ENCODE peak calls at places on chromosomes 5 and 9, in six cellular contexts. W is brain microvascular endothelial cell; S is CD8-positive, alpha-beta memory T cell; Y is tibial nerve; O is right cardiac atrium; Z is HL-60. T is an unnamed sample.

GRCh38 chr9:35333551-35333950 is 156.4 kb upstream of the RUSC2 start:
- DNase-seq in W (peak), S (no peak), Y (no peak), O (no peak), Z (no peak), T (no peak)

GRCh38 chr5:173547579-173547978 is 68.9 kb downstream of the BOD1 start:
- DNase-seq in W (peak), S (no peak), Y (no peak), O (no peak), Z (no peak), T (no peak)

GRCh38 chr5:56272765-56273164 is 39.6 kb upstream of the ANKRD55 start:
- DNase-seq in W (no peak), S (no peak), Y (no peak), O (no peak), Z (no peak), T (no peak)

GRCh38 chr5:173201636-173202265 is 33.3 kb downstream of the NKX2-5 start:
- DNase-seq in W (peak), S (no peak), Y (no peak), O (no peak), Z (no peak), T (no peak)

GRCh38 chr9:122355336-122355875 is 15.4 kb upstream of the PTGS1 start:
- DNase-seq in W (no peak), S (no peak), Y (no peak), O (no peak), Z (no peak), T (no peak)

GRCh38 chr5:56858777-56859442 is 43.6 kb downstream of the MAP3K1 start:
- DNase-seq in W (no peak), S (no peak), Y (no peak), O (no peak), Z (no peak), T (no peak)

GRCh38 chr9:94084314-94084713 is at the start of gene PTPDC1:
- DNase-seq in W (peak), S (no peak), Y (peak), O (no peak), Z (no peak), T (peak)

GRCh38 chr5:113042491-113043243 is 66.1 kb downstream of the DCP2 start:
- DNase-seq in W (no peak), S (no peak), Y (no peak), O (no peak), Z (no peak), T (no peak)

GRCh38 chr9:6567140-6567591 is 78.4 kb downstream of the GLDC start:
- DNase-seq in W (peak), S (no peak), Y (no peak), O (no peak), Z (no peak), T (no peak)

GRCh38 chr5:53355930-53356329 is 124.5 kb upstream of the FST start:
- DNase-seq in W (no peak), S (no peak), Y (no peak), O (no peak), Z (no peak), T (no peak)

GRCh38 chr5:122772446-122772845 is 2.4 kb upstream of the SNX2 start:
- DNase-seq in W (peak), S (no peak), Y (no peak), O (no peak), Z (no peak), T (no peak)

GRCh38 chr5:115375922-115376321 is 79.5 kb upstream of the CCDC112 start:
- DNase-seq in W (no peak), S (no peak), Y (no peak), O (no peak), Z (no peak), T (no peak)

GRCh38 chr9:86732514-86732913 is 214.8 kb downstream of the GAS1 start:
- DNase-seq in W (peak), S (no peak), Y (peak), O (peak), Z (no peak), T (no peak)

GRCh38 chr5:150112211-150113046 is 26.1 kb upstream of the CSF1R start:
- DNase-seq in W (peak), S (no peak), Y (peak), O (peak), Z (no peak), T (no peak)

GRCh38 chr5:77064040-77064439 is 23.0 kb downstream of the ZBED3 start:
- DNase-seq in W (no peak), S (no peak), Y (no peak), O (no peak), Z (no peak), T (no peak)

GRCh38 chr5:78065663-78066062 is 228.8 kb downstream of the AP3B1 start:
- DNase-seq in W (no peak), S (no peak), Y (no peak), O (no peak), Z (no peak), T (no peak)

GRCh38 chr9:6925841-6926240 is 168.1 kb downstream of the KDM4C start:
- DNase-seq in W (no peak), S (no peak), Y (no peak), O (no peak), Z (no peak), T (no peak)

GRCh38 chr5:59673438-59674058 is 220.0 kb downstream of the PDE4D start:
- DNase-seq in W (peak), S (no peak), Y (no peak), O (no peak), Z (peak), T (no peak)

GRCh38 chr9:121816449-121816817 is 165.0 kb downstream of the DAB2IP start:
- DNase-seq in W (no peak), S (no peak), Y (no peak), O (no peak), Z (no peak), T (no peak)

GRCh38 chr5:139565411-139566305 is 4.5 kb downstream of the UBE2D2 start:
- DNase-seq in W (no peak), S (peak), Y (no peak), O (no peak), Z (peak), T (no peak)

GRCh38 chr9:86563959-86564358 is 209.7 kb upstream of the TUT7 start:
- DNase-seq in W (no peak), S (no peak), Y (no peak), O (no peak), Z (no peak), T (no peak)

GRCh38 chr9:134564431-134565170 is 77.0 kb upstream of the COL5A1 start:
- DNase-seq in W (peak), S (no peak), Y (no peak), O (no peak), Z (no peak), T (no peak)

GRCh38 chr9:12908910-12909309 is 134.1 kb downstream of the LURAP1L start:
- DNase-seq in W (no peak), S (no peak), Y (no peak), O (no peak), Z (no peak), T (no peak)
- H3K27ac ChIP-seq in W (no peak), S (no peak), Y (no peak), O (no peak), Z (no peak), T (no peak)

GRCh38 chr9:89474939-89475338 is 23.0 kb downstream of the SEMA4D start:
- DNase-seq in W (no peak), S (no peak), Y (no peak), O (peak), Z (no peak), T (no peak)
- H3K27ac ChIP-seq in W (no peak), S (no peak), Y (no peak), O (no peak), Z (no peak), T (no peak)

GRCh38 chr9:88711719-88712118 is 176.7 kb downstream of the NXNL2 start:
- DNase-seq in W (no peak), S (no peak), Y (no peak), O (no peak), Z (no peak), T (no peak)

GRCh38 chr9:88702985-88703384 is 168.0 kb downstream of the NXNL2 start:
- DNase-seq in W (no peak), S (no peak), Y (no peak), O (no peak), Z (no peak), T (no peak)

GRCh38 chr9:88710449-88710848 is 175.5 kb downstream of the NXNL2 start:
- DNase-seq in W (no peak), S (no peak), Y (no peak), O (no peak), Z (no peak), T (no peak)

GRCh38 chr9:88706193-88707112 is 171.5 kb downstream of the NXNL2 start:
- DNase-seq in W (no peak), S (no peak), Y (no peak), O (peak), Z (no peak), T (no peak)
- H3K27ac ChIP-seq in W (no peak), S (no peak), Y (peak), O (no peak), Z (no peak), T (no peak)

GRCh38 chr9:97811534-97812246 is 41.3 kb upstream of the FOXE1 start:
- DNase-seq in W (peak), S (no peak), Y (no peak), O (no peak), Z (no peak), T (no peak)
- H3K27ac ChIP-seq in W (no peak), S (no peak), Y (no peak), O (no peak), Z (no peak), T (no peak)

GRCh38 chr5:176180339-176180738 is 57.9 kb upstream of the SIMC1 start:
- DNase-seq in W (no peak), S (no peak), Y (no peak), O (no peak), Z (no peak), T (no peak)

GRCh38 chr5:176183321-176184074 is 54.7 kb upstream of the SIMC1 start:
- DNase-seq in W (no peak), S (no peak), Y (no peak), O (no peak), Z (no peak), T (no peak)

GRCh38 chr5:176178789-176179188 is 59.4 kb upstream of the SIMC1 start:
- DNase-seq in W (no peak), S (no peak), Y (no peak), O (no peak), Z (no peak), T (no peak)

GRCh38 chr5:176181271-176181855 is 56.9 kb upstream of the SIMC1 start:
- DNase-seq in W (no peak), S (no peak), Y (no peak), O (no peak), Z (no peak), T (no peak)

GRCh38 chr5:176180781-176181180 is 57.4 kb upstream of the SIMC1 start:
- DNase-seq in W (no peak), S (no peak), Y (no peak), O (no peak), Z (no peak), T (no peak)
- H3K27ac ChIP-seq in W (no peak), S (no peak), Y (no peak), O (no peak), Z (no peak), T (no peak)

T was measured in caudate nucleus.